ENCODE peak calls at places on chromosome 5, in eight cellular contexts. M is HepG2, D is HCT116, S is K562, P is SK-N-SH, L is H1, Q is GM12878, K is endothelial cell of umbilical vein. V is an unnamed sample.

GRCh38 chr5:137190441-137190840 is 308.7 kb downstream of the SPOCK1 start:
- DNase-seq in L (no peak), K (no peak), M (no peak), D (no peak), Q (no peak), P (no peak), S (no peak), V (no peak)

GRCh38 chr5:2948875-2949274 is 197.4 kb upstream of the IRX2 start:
- DNase-seq in P (no peak), K (no peak), Q (no peak), D (no peak), M (no peak), L (no peak), S (no peak), V (no peak)

GRCh38 chr5:35821513-35821912 is 35.2 kb upstream of the IL7R start:
- DNase-seq in M (no peak), L (no peak), K (no peak), S (no peak), D (no peak), P (no peak), Q (no peak), V (no peak)

GRCh38 chr5:107705390-107706014 is 34.8 kb upstream of the EFNA5 start:
- DNase-seq in M (no peak), K (peak), S (no peak), Q (no peak), D (no peak), L (no peak), P (no peak), V (no peak)

GRCh38 chr5:177472460-177473441 is 683 bp downstream of the DBN1 start:
- DNase-seq in K (peak), Q (no peak), P (peak), L (no peak), D (no peak), M (peak), S (peak), V (no peak)

GRCh38 chr5:95822038-95822407 is 503 bp downstream of the GLRX start:
- DNase-seq in S (peak), K (peak), M (no peak), P (peak), D (no peak), Q (no peak), L (no peak), V (peak)

GRCh38 chr5:138898742-138899141 is 23.6 kb upstream of the LRRTM2 start:
- DNase-seq in S (no peak), L (no peak), M (no peak), Q (no peak), K (no peak), P (no peak), D (no peak), V (no peak)

GRCh38 chr5:6737043-6737941 is 24.1 kb downstream of the TENT4A start:
- DNase-seq in P (no peak), K (no peak), L (no peak), Q (peak), S (no peak), D (no peak), M (no peak), V (no peak)

GRCh38 chr5:173395933-173396308 is 67.7 kb upstream of the STC2 start:
- DNase-seq in D (no peak), S (no peak), P (no peak), K (no peak), M (no peak), L (no peak), Q (no peak), V (no peak)

GRCh38 chr5:121762416-121762815 is 89.3 kb upstream of the FTMT start:
- DNase-seq in S (no peak), M (no peak), Q (no peak), L (no peak), D (no peak), K (no peak), P (no peak), V (no peak)

GRCh38 chr5:92801921-92802320 is 779.1 kb downstream of the NR2F1-AS1 start:
- DNase-seq in L (no peak), Q (no peak), K (no peak), M (peak), D (no peak), S (no peak), P (no peak), V (no peak)

GRCh38 chr5:32538031-32538547 is 47.3 kb upstream of the SUB1 start:
- DNase-seq in L (no peak), D (no peak), M (no peak), Q (peak), K (no peak), S (no peak), P (no peak), V (no peak)

GRCh38 chr5:118326496-118327045 is 661.8 kb downstream of the DTWD2 start:
- DNase-seq in L (no peak), P (no peak), D (no peak), M (no peak), Q (no peak), K (no peak), S (no peak), V (no peak)

GRCh38 chr5:66960373-66961137 is 236.0 kb downstream of the CD180 start:
- DNase-seq in P (no peak), S (no peak), M (peak), Q (no peak), K (no peak), L (no peak), D (no peak), V (peak)

GRCh38 chr5:102823441-102823874 is 68.4 kb downstream of the PAM start:
- DNase-seq in D (peak), L (no peak), S (no peak), M (no peak), K (peak), P (no peak), Q (no peak), V (no peak)

GRCh38 chr5:26553079-26553478 is 485.3 kb downstream of the CDH9 start:
- DNase-seq in M (no peak), D (no peak), K (no peak), L (no peak), P (no peak), Q (no peak), S (no peak), V (peak)

GRCh38 chr5:65020492-65020891 is 251.8 kb downstream of the CWC27 start:
- DNase-seq in S (no peak), D (no peak), Q (no peak), K (no peak), L (no peak), M (no peak), P (peak), V (no peak)

GRCh38 chr5:173673295-173674170 is 57.1 kb upstream of the BOD1 start:
- DNase-seq in K (no peak), D (no peak), L (no peak), M (no peak), S (no peak), P (no peak), Q (no peak), V (no peak)

GRCh38 chr5:147782053-147783028 is at the start of gene JAKMIP2:
- DNase-seq in D (no peak), P (peak), L (peak), Q (peak), M (no peak), S (peak), K (no peak), V (peak)

GRCh38 chr5:139446956-139447779 is 7.8 kb upstream of the DNAJC18 start:
- DNase-seq in D (no peak), K (peak), M (no peak), P (no peak), Q (peak), S (no peak), L (no peak), V (no peak)

GRCh38 chr5:141567513-141568117 is 51.2 kb downstream of the DIAPH1 start:
- DNase-seq in D (no peak), P (peak), K (peak), L (no peak), M (no peak), S (peak), Q (no peak), V (no peak)

GRCh38 chr5:150783422-150783928 is 4.9 kb downstream of the SMIM3 start:
- DNase-seq in S (no peak), M (no peak), P (no peak), K (peak), L (no peak), Q (peak), D (peak), V (no peak)

GRCh38 chr5:59720063-59720462 is 173.5 kb downstream of the PDE4D start:
- DNase-seq in P (no peak), Q (no peak), D (no peak), K (no peak), S (no peak), L (no peak), M (no peak), V (no peak)

GRCh38 chr5:113612060-113612496 is 98.6 kb downstream of the YTHDC2 start:
- DNase-seq in P (peak), L (no peak), M (peak), D (peak), K (peak), S (peak), Q (no peak), V (peak)

GRCh38 chr5:1826235-1826980 is 25.2 kb downstream of the NDUFS6 start:
- DNase-seq in S (no peak), P (no peak), D (no peak), L (no peak), K (no peak), M (no peak), Q (no peak), V (no peak)

GRCh38 chr5:1824903-1825841 is 24.0 kb downstream of the NDUFS6 start:
- DNase-seq in S (no peak), K (no peak), M (no peak), D (no peak), Q (no peak), P (no peak), L (no peak), V (no peak)

GRCh38 chr5:1824109-1824821 is 23.1 kb downstream of the NDUFS6 start:
- DNase-seq in M (no peak), D (no peak), P (no peak), L (no peak), Q (no peak), K (no peak), S (no peak), V (no peak)

GRCh38 chr5:1830571-1831228 is 29.5 kb downstream of the NDUFS6 start:
- DNase-seq in S (no peak), P (no peak), Q (no peak), L (no peak), M (no peak), K (no peak), D (no peak), V (no peak)

GRCh38 chr5:1827410-1828397 is 26.5 kb downstream of the NDUFS6 start:
- DNase-seq in D (no peak), Q (no peak), K (no peak), S (peak), P (no peak), M (no peak), L (no peak), V (no peak)
- H3K4me2 ChIP-seq in D (no peak), Q (no peak), K (no peak), S (no peak), P (no peak), M (no peak), L (peak), V (no peak)

GRCh38 chr5:132748522-132749000 is 1.3 kb downstream of the CCNI2 start:
- DNase-seq in S (no peak), P (peak), D (no peak), K (no peak), Q (no peak), M (no peak), L (no peak), V (no peak)
- TF ChIP-seq MAX in S (no peak), P (no peak), D (no peak), K (no peak), Q (no peak), M (no peak), L (no peak), V (no peak)

DNA sequence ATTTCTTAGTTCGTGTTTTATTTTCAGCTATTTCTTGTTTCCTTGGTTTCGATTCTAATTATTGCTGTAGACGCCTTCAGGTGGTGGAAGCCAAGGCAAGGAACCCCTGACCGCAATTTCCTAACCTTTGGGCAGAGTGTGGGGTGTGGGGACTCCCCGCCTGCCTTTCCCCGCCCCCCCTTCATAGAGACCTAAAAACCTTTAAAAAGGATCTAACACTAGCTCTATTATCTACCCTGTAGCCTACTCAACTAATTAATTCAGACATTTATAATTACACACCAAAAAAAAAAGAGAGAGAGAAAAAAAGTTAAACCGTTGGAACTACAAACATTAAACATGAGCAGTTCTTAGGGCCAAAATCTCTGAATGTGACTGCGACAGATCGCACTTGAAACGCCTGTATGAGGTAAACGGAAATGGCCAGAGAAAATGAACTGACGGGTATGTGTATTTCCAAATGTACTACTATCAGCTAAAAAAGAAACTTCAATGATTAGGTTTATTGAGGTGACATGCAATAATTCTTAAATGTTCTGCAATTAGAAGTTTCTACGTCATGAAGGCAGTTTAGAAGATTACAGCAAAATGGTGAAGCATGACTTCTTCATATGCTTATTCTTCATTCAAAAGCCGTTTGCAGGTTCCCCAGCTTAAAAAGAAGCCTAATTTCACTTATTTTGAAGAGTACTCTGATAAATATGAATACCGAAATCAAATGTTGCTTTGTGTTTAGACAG is 19.0 kb upstream of the FER start:
- DNase-seq in S (peak), Q (no peak), L (no peak), D (no peak), P (peak), M (no peak), K (peak), V (no peak)
- H3K4me3 ChIP-seq in S (peak), Q (peak), L (peak), D (peak), P (peak), M (peak), K (peak), V (peak)

GRCh38 chr5:31536873-31537272 is 4.8 kb downstream of the C5orf22 start:
- DNase-seq in P (no peak), M (no peak), K (no peak), S (no peak), L (no peak), D (no peak), Q (no peak), V (no peak)

GRCh38 chr5:31537349-31537748 is 5.2 kb downstream of the C5orf22 start:
- DNase-seq in D (no peak), S (no peak), Q (no peak), K (no peak), L (no peak), P (no peak), M (no peak), V (no peak)

GRCh38 chr5:31531888-31532710 is at the start of the genes C5orf22 and DROSHA:
- DNase-seq in M (peak), L (peak), Q (peak), D (peak), S (peak), P (peak), K (peak), V (peak)

GRCh38 chr5:31534527-31535046 is 2.5 kb downstream of the C5orf22 start:
- DNase-seq in L (no peak), P (no peak), K (no peak), Q (no peak), S (no peak), M (peak), D (no peak), V (no peak)

DNA sequence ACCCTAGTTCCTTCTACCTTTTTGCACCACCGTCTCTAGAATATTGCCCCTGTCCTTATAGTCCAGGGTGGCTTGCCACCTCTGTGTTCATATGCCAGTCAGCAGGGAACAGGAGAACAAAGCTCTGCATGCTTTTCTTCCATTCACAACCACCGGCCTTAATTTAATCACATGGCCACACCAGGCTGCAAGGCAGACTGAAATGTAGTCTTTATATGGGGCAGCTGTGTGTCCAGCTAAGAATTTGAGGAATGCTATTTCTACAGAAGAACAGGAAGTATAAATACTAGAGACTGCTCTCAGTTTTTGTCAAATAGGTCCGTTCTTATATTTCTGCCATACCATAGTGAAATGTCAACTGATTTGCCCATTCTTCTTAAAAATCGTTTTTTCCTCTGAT is 5.8 kb downstream of the C5orf22 start:
- DNase-seq in S (no peak), P (no peak), K (no peak), Q (no peak), L (no peak), M (no peak), D (no peak), V (no peak)
- H3K4me2 ChIP-seq in S (no peak), P (no peak), K (no peak), Q (no peak), L (no peak), M (no peak), D (no peak), V (no peak)

GRCh38 chr5:57685866-57686265 is 203.3 kb upstream of the ACTBL2 start:
- DNase-seq in L (no peak), Q (no peak), D (no peak), P (no peak), S (no peak), M (no peak), K (no peak), V (no peak)
- TF ChIP-seq MAX in L (no peak), Q (no peak), D (no peak), P (no peak), S (no peak), M (no peak), K (no peak), V (no peak)

GRCh38 chr5:38563624-38564023 is 7.2 kb upstream of the LIFR start:
- DNase-seq in D (no peak), M (no peak), Q (no peak), P (no peak), L (no peak), K (no peak), S (no peak), V (no peak)
- H3K4me3 ChIP-seq in D (no peak), M (no peak), Q (no peak), P (no peak), L (no peak), K (no peak), S (no peak), V (no peak)

GRCh38 chr5:148996270-148996669 is 66.6 kb downstream of the SH3TC2 start:
- DNase-seq in M (no peak), D (no peak), P (no peak), S (no peak), Q (no peak), K (no peak), L (no peak), V (no peak)
- H3K4me2 ChIP-seq in M (no peak), D (no peak), P (no peak), S (no peak), Q (no peak), K (no peak), L (no peak), V (no peak)

DNA sequence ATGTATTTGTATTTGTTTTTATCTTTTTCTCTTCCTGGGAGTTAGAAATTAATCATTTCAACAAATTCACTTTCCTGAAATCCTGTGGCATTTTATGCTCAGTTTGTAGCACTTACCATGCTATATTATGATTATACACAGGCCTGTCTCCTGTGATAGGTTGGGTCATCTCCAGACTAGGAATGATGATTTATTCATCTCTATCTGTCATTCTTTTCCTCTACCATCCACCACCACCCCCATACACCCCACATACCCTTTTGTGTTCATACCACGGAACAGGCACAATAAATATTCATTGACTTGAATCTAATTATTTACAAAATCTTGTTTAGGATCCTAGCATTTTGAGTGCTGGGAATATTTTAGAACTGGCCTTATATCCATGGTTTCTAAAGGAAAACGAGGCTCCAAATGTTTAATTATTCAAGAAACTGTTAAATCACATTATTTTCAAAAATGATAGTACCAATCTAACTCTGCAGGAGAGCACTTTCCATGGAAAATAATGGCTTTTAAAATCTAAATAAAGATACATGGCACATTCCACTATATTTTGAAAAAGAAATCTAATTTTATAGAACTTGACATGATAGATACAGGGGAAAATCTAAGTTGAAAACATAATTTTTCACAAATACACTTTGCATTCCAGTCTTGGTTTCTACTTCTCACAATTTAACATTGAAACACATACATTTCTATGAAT is 89.4 kb downstream of the STARD4 start:
- DNase-seq in L (no peak), M (no peak), P (peak), K (no peak), S (no peak), D (no peak), Q (no peak), V (no peak)
- TF ChIP-seq MAX in L (no peak), M (no peak), P (no peak), K (no peak), S (no peak), D (no peak), Q (no peak), V (no peak)

DNA sequence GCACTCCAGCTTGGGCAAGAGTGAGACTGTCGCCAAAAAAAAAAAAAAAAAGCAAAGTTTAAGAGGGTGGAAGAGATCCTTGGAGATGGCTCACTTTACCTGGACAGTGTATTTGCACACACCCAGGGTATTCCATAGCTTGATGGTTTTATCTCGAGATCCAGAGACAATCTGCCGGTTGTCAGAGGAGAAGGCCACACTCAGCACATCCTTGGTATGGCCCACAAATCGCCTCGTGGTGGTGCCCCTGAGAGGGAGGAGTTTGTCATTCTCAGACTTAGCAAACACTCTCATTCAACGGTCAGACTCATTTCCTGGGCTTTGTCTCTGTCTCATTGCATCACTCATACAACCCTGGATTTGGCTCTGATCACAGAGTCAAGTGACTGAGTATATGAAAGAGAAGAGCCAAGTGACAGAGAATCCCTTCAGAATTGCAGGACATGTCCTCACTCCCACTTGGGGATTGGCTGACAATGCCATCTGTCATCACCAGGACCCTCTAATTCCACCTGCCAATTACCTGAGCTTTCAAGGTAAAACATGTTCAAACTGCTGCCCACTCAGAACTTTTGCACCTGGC is 2.2 kb downstream of the RACK1 start:
- DNase-seq in K (peak), S (no peak), D (no peak), L (no peak), P (peak), M (peak), Q (no peak), V (peak)
- H3K4me3 ChIP-seq in K (peak), S (peak), D (peak), L (peak), P (peak), M (peak), Q (peak), V (peak)